ENCODE peak calls at places on chromosomes 7 and 10, in ten cellular contexts. One of them, this sample, is unnamed.

GRCh38 chr7:2248984-2249694 is 7.1 kb downstream of the NUDT1 start:
- DNase-seq in H7: no peak
- DNase-seq in epithelial cell of esophagus: peak
- DNase-seq in IMR-90: peak
- DNase-seq in AG04449: peak
- DNase-seq in retinal pigment epithelial cell: no peak
- DNase-seq in fibroblast of mammary gland: peak
- DNase-seq in Karpas-422: no peak
- DNase-seq in mucosa of descending colon: no peak
- DNase-seq in bronchial epithelial cell: peak
- DNase-seq in this sample: no peak

GRCh38 chr7:139842414-139843210 is 13.5 kb downstream of the TBXAS1 start:
- DNase-seq in AG04449: no peak
- DNase-seq in IMR-90: peak
- DNase-seq in bronchial epithelial cell: peak
- DNase-seq in epithelial cell of esophagus: peak
- DNase-seq in retinal pigment epithelial cell: no peak
- DNase-seq in mucosa of descending colon: no peak
- DNase-seq in H7: no peak
- DNase-seq in Karpas-422: peak
- DNase-seq in fibroblast of mammary gland: peak
- DNase-seq in this sample: peak

GRCh38 chr7:132655071-132655761 is 78.9 kb upstream of the PLXNA4 start:
- DNase-seq in fibroblast of mammary gland: peak
- DNase-seq in IMR-90: no peak
- DNase-seq in Karpas-422: no peak
- DNase-seq in bronchial epithelial cell: no peak
- DNase-seq in mucosa of descending colon: peak
- DNase-seq in AG04449: no peak
- DNase-seq in retinal pigment epithelial cell: no peak
- DNase-seq in epithelial cell of esophagus: no peak
- DNase-seq in H7: peak
- DNase-seq in this sample: no peak

GRCh38 chr10:76547352-76547972 is 1090.1 kb downstream of the KCNMA1 start:
- DNase-seq in epithelial cell of esophagus: peak
- DNase-seq in fibroblast of mammary gland: peak
- DNase-seq in bronchial epithelial cell: peak
- DNase-seq in Karpas-422: peak
- DNase-seq in IMR-90: peak
- DNase-seq in retinal pigment epithelial cell: no peak
- DNase-seq in AG04449: no peak
- DNase-seq in mucosa of descending colon: no peak
- DNase-seq in H7: peak
- DNase-seq in this sample: peak

GRCh38 chr10:100413206-100413605 is 49.6 kb upstream of the WNT8B start:
- DNase-seq in bronchial epithelial cell: no peak
- DNase-seq in epithelial cell of esophagus: no peak
- DNase-seq in retinal pigment epithelial cell: no peak
- DNase-seq in fibroblast of mammary gland: no peak
- DNase-seq in mucosa of descending colon: no peak
- DNase-seq in AG04449: no peak
- DNase-seq in IMR-90: no peak
- DNase-seq in Karpas-422: no peak
- DNase-seq in H7: no peak
- DNase-seq in this sample: no peak

GRCh38 chr10:128047337-128047736 is 78.9 kb downstream of the MKI67 start:
- DNase-seq in retinal pigment epithelial cell: no peak
- DNase-seq in fibroblast of mammary gland: no peak
- DNase-seq in mucosa of descending colon: peak
- DNase-seq in Karpas-422: peak
- DNase-seq in bronchial epithelial cell: peak
- DNase-seq in epithelial cell of esophagus: peak
- DNase-seq in H7: peak
- DNase-seq in IMR-90: no peak
- DNase-seq in AG04449: no peak
- DNase-seq in this sample: peak

GRCh38 chr7:1532456-1533254 is 2.2 kb downstream of the MAFK start:
- DNase-seq in epithelial cell of esophagus: peak
- DNase-seq in IMR-90: peak
- DNase-seq in Karpas-422: peak
- DNase-seq in H7: peak
- DNase-seq in mucosa of descending colon: peak
- DNase-seq in fibroblast of mammary gland: peak
- DNase-seq in bronchial epithelial cell: peak
- DNase-seq in retinal pigment epithelial cell: no peak
- DNase-seq in AG04449: peak
- DNase-seq in this sample: no peak

GRCh38 chr7:129990403-129991192 is 37.8 kb upstream of the UBE2H start:
- DNase-seq in fibroblast of mammary gland: no peak
- DNase-seq in Karpas-422: no peak
- DNase-seq in H7: peak
- DNase-seq in AG04449: no peak
- DNase-seq in epithelial cell of esophagus: no peak
- DNase-seq in IMR-90: peak
- DNase-seq in bronchial epithelial cell: no peak
- DNase-seq in mucosa of descending colon: no peak
- DNase-seq in retinal pigment epithelial cell: no peak
- DNase-seq in this sample: no peak

GRCh38 chr7:24836084-24836483 is 78.8 kb upstream of the GSDME start:
- DNase-seq in Karpas-422: peak
- DNase-seq in AG04449: no peak
- DNase-seq in fibroblast of mammary gland: no peak
- DNase-seq in epithelial cell of esophagus: no peak
- DNase-seq in bronchial epithelial cell: no peak
- DNase-seq in IMR-90: no peak
- DNase-seq in mucosa of descending colon: no peak
- DNase-seq in H7: no peak
- DNase-seq in retinal pigment epithelial cell: no peak
- DNase-seq in this sample: no peak

GRCh38 chr7:6725003-6725402 is 18.3 kb upstream of the ZNF12 start:
- DNase-seq in epithelial cell of esophagus: no peak
- DNase-seq in fibroblast of mammary gland: no peak
- DNase-seq in IMR-90: no peak
- DNase-seq in bronchial epithelial cell: no peak
- DNase-seq in retinal pigment epithelial cell: no peak
- DNase-seq in Karpas-422: no peak
- DNase-seq in H7: no peak
- DNase-seq in mucosa of descending colon: peak
- DNase-seq in AG04449: no peak
- DNase-seq in this sample: no peak

DNA sequence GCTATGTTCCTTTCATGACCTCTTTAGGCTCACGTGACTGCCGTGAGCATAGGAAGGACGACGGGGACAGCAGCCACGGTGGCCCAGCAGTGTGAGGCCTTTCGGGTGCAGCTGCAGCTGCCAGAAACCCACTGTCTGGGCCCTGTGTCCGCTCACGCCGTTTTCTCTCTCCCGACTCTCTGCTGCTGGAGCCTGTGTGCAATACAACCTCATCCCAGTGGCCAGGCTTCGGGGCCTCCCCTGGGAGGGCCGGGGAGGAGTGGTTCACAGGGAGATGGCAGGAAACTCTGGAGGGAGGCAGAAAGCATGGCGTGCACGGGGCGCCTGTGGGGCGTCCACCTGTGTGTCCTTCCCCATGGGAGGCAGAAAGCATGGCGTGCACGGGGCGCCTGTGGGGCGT is 38.6 kb downstream of the PFKP start:
- DNase-seq in Karpas-422: no peak
- DNase-seq in H7: no peak
- DNase-seq in bronchial epithelial cell: no peak
- DNase-seq in retinal pigment epithelial cell: no peak
- DNase-seq in mucosa of descending colon: no peak
- DNase-seq in epithelial cell of esophagus: no peak
- DNase-seq in IMR-90: no peak
- DNase-seq in AG04449: no peak
- DNase-seq in fibroblast of mammary gland: no peak
- DNase-seq in this sample: no peak
- H3K4me3 ChIP-seq in Karpas-422: no peak
- H3K4me3 ChIP-seq in H7: no peak
- H3K4me3 ChIP-seq in bronchial epithelial cell: no peak
- H3K4me3 ChIP-seq in retinal pigment epithelial cell: no peak
- H3K4me3 ChIP-seq in mucosa of descending colon: no peak
- H3K4me3 ChIP-seq in epithelial cell of esophagus: no peak
- H3K4me3 ChIP-seq in IMR-90: no peak
- H3K4me3 ChIP-seq in AG04449: no peak
- H3K4me3 ChIP-seq in fibroblast of mammary gland: no peak
- H3K4me3 ChIP-seq in this sample: no peak

DNA sequence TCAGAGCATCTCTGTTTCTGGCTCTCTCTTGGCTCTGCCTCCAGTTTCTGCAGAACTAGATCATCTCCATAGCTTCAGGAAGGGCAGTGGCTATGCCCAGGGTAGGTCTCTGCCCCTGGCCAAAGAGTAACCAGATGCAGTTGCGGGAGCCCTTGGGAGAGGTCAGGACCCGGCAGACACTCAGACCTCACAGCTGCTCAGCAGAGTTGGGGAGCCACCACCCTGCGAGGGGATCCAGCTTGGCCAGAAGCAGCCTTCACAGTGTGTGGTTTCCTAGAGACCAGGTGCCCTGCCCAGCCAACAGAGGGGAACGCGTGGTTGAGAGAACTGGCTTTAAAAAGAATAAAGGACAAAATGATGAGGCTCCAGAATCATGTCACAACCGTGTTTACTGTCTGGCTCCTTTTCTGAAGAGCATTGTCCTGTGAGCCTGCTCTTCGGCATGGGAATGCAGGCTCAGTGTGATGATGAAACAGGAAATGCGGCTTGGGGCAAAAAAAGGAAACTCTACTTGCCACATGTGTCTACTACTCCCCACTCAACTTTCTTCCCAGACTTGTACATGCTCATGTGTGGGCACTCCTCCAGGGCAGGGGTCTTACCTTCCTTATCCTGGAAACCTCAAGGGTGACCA is 243.2 kb downstream of the INHBA start:
- DNase-seq in Karpas-422: no peak
- DNase-seq in bronchial epithelial cell: no peak
- DNase-seq in mucosa of descending colon: no peak
- DNase-seq in fibroblast of mammary gland: no peak
- DNase-seq in retinal pigment epithelial cell: no peak
- DNase-seq in epithelial cell of esophagus: peak
- DNase-seq in AG04449: no peak
- DNase-seq in H7: no peak
- DNase-seq in IMR-90: no peak
- DNase-seq in this sample: no peak
- H3K4me3 ChIP-seq in Karpas-422: no peak
- H3K4me3 ChIP-seq in bronchial epithelial cell: no peak
- H3K4me3 ChIP-seq in mucosa of descending colon: no peak
- H3K4me3 ChIP-seq in fibroblast of mammary gland: no peak
- H3K4me3 ChIP-seq in retinal pigment epithelial cell: no peak
- H3K4me3 ChIP-seq in epithelial cell of esophagus: no peak
- H3K4me3 ChIP-seq in AG04449: no peak
- H3K4me3 ChIP-seq in H7: no peak
- H3K4me3 ChIP-seq in IMR-90: no peak
- H3K4me3 ChIP-seq in this sample: no peak

DNA sequence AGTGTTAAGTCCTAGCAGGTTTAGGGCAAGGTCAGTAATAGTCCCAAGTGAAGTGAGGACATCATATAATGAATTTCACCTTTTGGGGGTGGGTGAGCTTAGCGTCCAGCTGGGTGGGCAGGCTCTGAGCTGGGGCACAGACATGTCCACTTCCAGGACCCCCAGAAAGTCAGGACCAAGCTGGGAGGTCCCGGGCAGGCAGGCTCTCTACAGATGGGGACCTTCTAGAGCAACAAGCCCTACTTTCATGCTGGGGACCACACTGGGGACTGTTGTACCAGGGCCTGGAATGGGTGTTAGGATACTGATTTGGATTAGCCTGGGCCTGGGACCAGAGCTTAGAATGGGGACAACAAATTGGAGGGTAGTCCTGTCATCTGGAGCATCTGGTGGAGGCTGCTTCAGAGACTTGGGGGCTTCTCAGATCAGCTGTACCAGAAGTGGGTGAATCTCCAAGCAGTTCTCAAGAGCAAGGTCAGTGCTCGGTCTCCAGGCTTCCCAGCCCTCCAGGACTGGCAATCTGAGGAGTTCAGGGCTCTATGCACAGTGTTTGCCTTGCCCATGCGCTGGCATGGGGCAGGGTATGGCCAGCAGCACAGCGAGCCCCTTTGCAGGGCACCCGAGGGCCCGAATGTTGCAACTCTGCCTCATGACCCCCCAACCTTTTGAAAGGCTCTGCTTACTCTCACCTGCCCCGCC is 83.2 kb downstream of the WDFY4 start:
- DNase-seq in IMR-90: no peak
- DNase-seq in bronchial epithelial cell: no peak
- DNase-seq in Karpas-422: no peak
- DNase-seq in mucosa of descending colon: no peak
- DNase-seq in H7: no peak
- DNase-seq in fibroblast of mammary gland: no peak
- DNase-seq in AG04449: no peak
- DNase-seq in epithelial cell of esophagus: no peak
- DNase-seq in retinal pigment epithelial cell: no peak
- DNase-seq in this sample: no peak
- H3K4me3 ChIP-seq in IMR-90: no peak
- H3K4me3 ChIP-seq in bronchial epithelial cell: no peak
- H3K4me3 ChIP-seq in Karpas-422: no peak
- H3K4me3 ChIP-seq in mucosa of descending colon: no peak
- H3K4me3 ChIP-seq in H7: no peak
- H3K4me3 ChIP-seq in fibroblast of mammary gland: no peak
- H3K4me3 ChIP-seq in AG04449: no peak
- H3K4me3 ChIP-seq in epithelial cell of esophagus: no peak
- H3K4me3 ChIP-seq in retinal pigment epithelial cell: no peak
- H3K4me3 ChIP-seq in this sample: no peak

GRCh38 chr7:147196476-147196875 is 1079.9 kb downstream of the CNTNAP2 start:
- DNase-seq in Karpas-422: no peak
- DNase-seq in retinal pigment epithelial cell: no peak
- DNase-seq in IMR-90: no peak
- DNase-seq in epithelial cell of esophagus: no peak
- DNase-seq in AG04449: no peak
- DNase-seq in H7: no peak
- DNase-seq in bronchial epithelial cell: no peak
- DNase-seq in mucosa of descending colon: no peak
- DNase-seq in fibroblast of mammary gland: no peak
- DNase-seq in this sample: no peak

GRCh38 chr7:147199868-147200267 is 1083.3 kb downstream of the CNTNAP2 start:
- DNase-seq in Karpas-422: no peak
- DNase-seq in retinal pigment epithelial cell: no peak
- DNase-seq in epithelial cell of esophagus: no peak
- DNase-seq in IMR-90: no peak
- DNase-seq in mucosa of descending colon: no peak
- DNase-seq in fibroblast of mammary gland: no peak
- DNase-seq in bronchial epithelial cell: no peak
- DNase-seq in AG04449: no peak
- DNase-seq in H7: no peak
- DNase-seq in this sample: no peak

GRCh38 chr7:147193476-147193875 is 1076.9 kb downstream of the CNTNAP2 start:
- DNase-seq in AG04449: no peak
- DNase-seq in IMR-90: no peak
- DNase-seq in epithelial cell of esophagus: no peak
- DNase-seq in H7: no peak
- DNase-seq in fibroblast of mammary gland: no peak
- DNase-seq in Karpas-422: no peak
- DNase-seq in retinal pigment epithelial cell: no peak
- DNase-seq in bronchial epithelial cell: no peak
- DNase-seq in mucosa of descending colon: no peak
- DNase-seq in this sample: no peak

DNA sequence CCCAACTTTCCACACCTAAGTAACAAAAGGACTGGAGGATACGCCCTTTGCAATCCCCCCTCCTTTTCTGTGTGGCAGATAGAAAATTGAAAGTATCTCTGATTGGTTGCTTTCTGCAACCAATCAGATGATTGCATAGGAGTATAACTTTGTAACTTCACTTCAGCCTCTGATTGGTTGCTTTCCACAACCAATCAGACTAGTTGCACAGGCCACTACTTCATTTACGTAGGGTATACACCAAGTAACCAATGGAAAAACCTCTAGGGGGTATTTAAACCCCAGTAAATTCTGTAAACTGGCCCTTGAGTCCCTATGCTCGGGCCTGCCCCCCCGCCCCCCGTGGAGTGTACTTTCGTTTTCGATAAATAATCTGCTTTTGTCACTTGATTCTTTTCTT is 1080.4 kb downstream of the CNTNAP2 start:
- DNase-seq in fibroblast of mammary gland: no peak
- DNase-seq in IMR-90: no peak
- DNase-seq in retinal pigment epithelial cell: no peak
- DNase-seq in AG04449: no peak
- DNase-seq in bronchial epithelial cell: no peak
- DNase-seq in mucosa of descending colon: no peak
- DNase-seq in H7: no peak
- DNase-seq in epithelial cell of esophagus: no peak
- DNase-seq in Karpas-422: no peak
- DNase-seq in this sample: no peak
- H3K4me3 ChIP-seq in fibroblast of mammary gland: no peak
- H3K4me3 ChIP-seq in IMR-90: no peak
- H3K4me3 ChIP-seq in retinal pigment epithelial cell: no peak
- H3K4me3 ChIP-seq in AG04449: no peak
- H3K4me3 ChIP-seq in bronchial epithelial cell: no peak
- H3K4me3 ChIP-seq in mucosa of descending colon: no peak
- H3K4me3 ChIP-seq in H7: no peak
- H3K4me3 ChIP-seq in epithelial cell of esophagus: no peak
- H3K4me3 ChIP-seq in Karpas-422: peak
- H3K4me3 ChIP-seq in this sample: no peak

This sample was measured in epithelial cell of proximal tubule.